ENCODE peak calls at places on chromosomes 16 and 17, in six cellular contexts. G is iPS DF 6.9; J is upper lobe of right lung; I is CD8-positive, alpha-beta T cell; T is WERI-Rb-1; W is pancreas. S is an unnamed sample.

GRCh38 chr17:65453204-65453931 is 108.1 kb downstream of the AXIN2 start:
- DNase-seq in G (no peak), J (no peak), I (no peak), T (no peak), W (no peak), S (no peak)

GRCh38 chr16:4416200-4417032 is at the start of gene CORO7:
- DNase-seq in G (no peak), J (peak; percentile 99), I (peak; percentile 99), T (peak; percentile 97), W (peak; percentile 98), S (peak; percentile 97)

GRCh38 chr17:39618252-39618913 is 8.4 kb upstream of the PPP1R1B start:
- DNase-seq in G (no peak), J (no peak), I (no peak), T (no peak), W (no peak), S (no peak)

GRCh38 chr16:52597772-52598483 is 51.0 kb upstream of the TOX3 start:
- DNase-seq in G (no peak), J (no peak), I (no peak), T (no peak), W (no peak), S (no peak)

GRCh38 chr16:88804552-88805339 is 1.2 kb downstream of the CDT1 start:
- DNase-seq in G (no peak), J (peak; percentile 68), I (no peak), T (peak; percentile 50), W (no peak), S (no peak)

GRCh38 chr17:36527851-36528250 is 6.8 kb downstream of the MYO19 start:
- DNase-seq in G (no peak), J (peak; percentile 32), I (no peak), T (no peak), W (no peak), S (no peak)

GRCh38 chr16:50964491-50964890 is 186.6 kb downstream of the SALL1 start:
- DNase-seq in G (no peak), J (no peak), I (no peak), T (no peak), W (no peak), S (no peak)

GRCh38 chr16:88539261-88539651 is 30.9 kb upstream of the ZC3H18 start:
- DNase-seq in G (no peak), J (no peak), I (no peak), T (no peak), W (peak; percentile 49), S (peak; percentile 73)

GRCh38 chr17:39800540-39800939 is 62.8 kb downstream of the GRB7 start:
- DNase-seq in G (no peak), J (no peak), I (peak; percentile 55), T (no peak), W (no peak), S (no peak)

GRCh38 chr17:1606352-1606985 is 22.2 kb downstream of the SLC43A2 start:
- DNase-seq in G (no peak), J (no peak), I (no peak), T (no peak), W (no peak), S (no peak)

GRCh38 chr16:87570938-87571867 is 31.1 kb upstream of the JPH3 start:
- DNase-seq in G (no peak), J (peak; percentile 77), I (no peak), T (peak; percentile 72), W (peak; percentile 63), S (peak; percentile 73)

GRCh38 chr17:8739104-8739503 is 5.5 kb downstream of the CCDC42 start:
- DNase-seq in G (peak; percentile 63), J (no peak), I (no peak), T (no peak), W (no peak), S (no peak)

GRCh38 chr17:75249564-75249963 is 11.8 kb downstream of the GGA3 start:
- DNase-seq in G (no peak), J (no peak), I (no peak), T (no peak), W (no peak), S (no peak)
- H3K27ac ChIP-seq in G (no peak overlapping the region), J (no peak overlapping the region), I (peak overlapping the region; percentile 0), T (no peak overlapping the region), W (no peak overlapping the region), S (no peak overlapping the region)

GRCh38 chr17:46115687-46116086 is 77.5 kb downstream of the KANSL1 start:
- DNase-seq in G (no peak), J (no peak), I (no peak), T (no peak), W (no peak), S (no peak)
- H3K27ac ChIP-seq in G (no peak overlapping the region), J (no peak overlapping the region), I (no peak overlapping the region), T (no peak overlapping the region), W (no peak overlapping the region), S (no peak overlapping the region)

DNA sequence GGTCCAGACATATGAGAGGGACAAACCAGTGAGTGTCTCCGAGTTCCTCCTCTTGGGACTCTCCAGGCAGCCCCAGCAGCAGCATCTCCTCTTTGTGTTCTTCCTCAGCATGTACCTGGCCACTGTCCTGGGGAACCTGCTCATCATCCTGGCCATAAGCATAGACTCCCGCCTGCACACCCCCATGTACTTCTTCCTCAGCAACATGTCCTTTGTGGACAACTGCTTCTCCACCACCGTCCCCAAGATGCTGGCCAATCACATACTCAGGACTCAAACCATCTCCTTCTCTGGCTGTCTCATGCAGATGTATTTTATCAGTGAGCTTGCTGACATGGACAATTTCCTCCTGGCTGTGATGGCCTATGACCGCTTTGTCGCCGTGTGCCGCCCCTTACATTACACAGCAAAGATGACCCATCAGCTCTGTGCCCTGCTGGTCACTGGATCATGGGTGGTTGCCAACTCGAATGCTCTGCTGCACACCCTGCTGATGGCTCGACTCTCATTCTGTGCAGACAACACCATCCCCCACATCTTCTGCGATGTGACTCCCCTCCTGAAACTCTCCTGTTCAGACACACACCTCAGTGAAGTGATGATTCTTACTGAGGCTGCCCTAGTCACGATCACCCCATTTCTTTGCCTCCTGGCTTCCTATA is 19.2 kb downstream of the ZNF200 start:
- DNase-seq in G (no peak), J (no peak), I (peak; percentile 12), T (no peak), W (no peak), S (no peak)
- H3K27ac ChIP-seq in G (no peak overlapping the region), J (no peak overlapping the region), I (peak overlapping the region; percentile 83), T (no peak overlapping the region), W (no peak overlapping the region), S (peak overlapping the region; percentile 65)

DNA sequence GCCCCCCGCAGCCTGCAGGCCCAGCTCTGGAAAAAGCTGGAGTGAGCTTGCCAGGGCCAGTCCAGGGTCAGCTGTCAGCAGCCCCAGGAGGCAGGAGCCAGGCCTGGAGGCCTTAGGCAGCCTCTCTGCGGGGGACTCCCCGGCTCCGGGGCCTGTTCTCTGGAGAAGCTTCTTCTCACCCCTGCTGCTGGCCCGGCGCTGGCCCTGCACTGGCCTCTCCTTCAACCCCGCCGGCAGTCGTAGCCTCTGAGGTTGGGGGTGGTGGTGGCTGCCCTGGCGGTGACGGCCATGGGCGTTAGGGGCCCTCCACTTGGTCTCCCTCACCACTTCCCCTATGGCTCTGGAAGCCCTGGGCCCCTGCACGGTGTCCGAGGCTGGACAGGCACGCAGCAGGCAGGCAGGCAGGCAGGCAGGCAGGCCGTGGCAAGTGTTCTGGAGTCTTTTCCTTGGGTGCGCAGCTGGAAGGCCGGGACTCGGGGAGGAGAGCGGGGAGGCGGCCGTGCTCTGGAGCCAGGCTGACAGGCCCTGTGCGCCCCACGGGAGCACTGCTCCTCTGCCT is 2.1 kb downstream of the FOXF1 start:
- DNase-seq in G (no peak), J (peak; percentile 63), I (no peak), T (no peak), W (no peak), S (no peak)
- H3K27ac ChIP-seq in G (no peak overlapping the region), J (peak overlapping the region; percentile 86), I (no peak overlapping the region), T (no peak overlapping the region), W (no peak overlapping the region), S (peak overlapping the region; percentile 96)

GRCh38 chr16:85566502-85567100 is 46.5 kb upstream of the GSE1 start:
- DNase-seq in G (no peak), J (no peak), I (no peak), T (peak; percentile 47), W (no peak), S (peak; percentile 42)

GRCh38 chr16:85565340-85565739 is 47.8 kb upstream of the GSE1 start:
- DNase-seq in G (no peak), J (no peak), I (no peak), T (no peak), W (no peak), S (no peak)

GRCh38 chr16:85564277-85565051 is 48.7 kb upstream of the GSE1 start:
- DNase-seq in G (no peak), J (peak; percentile 79), I (no peak), T (no peak), W (no peak), S (peak; percentile 87)

GRCh38 chr16:85567101-85567866 is 45.8 kb upstream of the GSE1 start:
- DNase-seq in G (no peak), J (no peak), I (no peak), T (no peak), W (no peak), S (peak; percentile 82)

DNA sequence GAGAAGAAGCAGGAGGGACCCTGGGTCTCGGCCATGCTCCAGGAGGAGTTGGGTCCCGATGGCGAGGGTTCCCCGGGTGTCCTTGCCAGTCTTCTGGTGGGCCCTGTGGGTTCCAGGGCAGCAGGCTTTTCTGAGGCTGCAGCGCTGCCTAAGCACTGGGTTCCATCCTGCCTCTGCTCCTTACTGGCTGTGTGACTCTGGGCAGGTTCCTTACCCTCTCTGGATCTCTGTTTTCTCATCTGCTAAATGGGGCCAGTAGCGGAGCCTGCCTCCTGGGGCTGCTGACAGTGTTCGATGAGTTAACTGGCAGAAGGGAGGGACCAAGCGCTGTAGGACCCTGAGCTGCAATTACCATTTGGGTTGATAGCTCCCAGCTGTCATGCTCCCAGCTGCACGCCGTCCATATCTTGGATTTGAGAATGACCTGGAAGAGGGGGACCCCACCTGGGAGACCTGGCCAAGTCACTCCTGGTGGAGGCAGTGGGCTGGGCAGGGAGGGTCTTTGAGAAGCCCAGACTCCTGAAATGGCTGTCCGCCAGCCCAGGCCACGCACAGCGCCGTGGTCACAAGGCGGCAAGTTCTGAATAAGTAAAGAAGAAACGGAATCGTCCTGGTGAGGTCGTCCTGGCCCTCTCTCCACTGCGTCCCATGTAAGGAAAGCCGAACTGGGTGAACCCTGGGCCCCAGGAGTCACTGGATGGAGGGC is 47.2 kb upstream of the GSE1 start:
- DNase-seq in G (no peak), J (no peak), I (no peak), T (no peak), W (no peak), S (peak; percentile 62)
- H3K27ac ChIP-seq in G (no peak overlapping the region), J (no peak overlapping the region), I (no peak overlapping the region), T (peak overlapping the region; percentile 62), W (no peak overlapping the region), S (no peak overlapping the region)

GRCh38 chr17:41792835-41793748 is 6.6 kb upstream of the JUP start:
- DNase-seq in G (no peak), J (peak; percentile 80), I (no peak), T (no peak), W (peak; percentile 75), S (peak; percentile 72)
- H3K27ac ChIP-seq in G (no peak overlapping the region), J (peak overlapping the region; percentile 55), I (no peak overlapping the region), T (no peak overlapping the region), W (peak overlapping the region; percentile 79), S (peak overlapping the region; percentile 68)

GRCh38 chr17:78422267-78422605 is 43.8 kb downstream of the PGS1 start:
- DNase-seq in G (no peak), J (no peak), I (no peak), T (no peak), W (no peak), S (no peak)

GRCh38 chr17:78425429-78425828 is 47.0 kb downstream of the PGS1 start:
- DNase-seq in G (no peak), J (peak; percentile 82), I (no peak), T (no peak), W (no peak), S (no peak)

GRCh38 chr17:78422872-78423588 is 44.6 kb downstream of the PGS1 start:
- DNase-seq in G (no peak), J (no peak), I (no peak), T (no peak), W (no peak), S (no peak)

GRCh38 chr17:78426293-78426879 is 47.9 kb downstream of the PGS1 start:
- DNase-seq in G (no peak), J (no peak), I (no peak), T (no peak), W (no peak), S (no peak)

GRCh38 chr17:78423961-78424747 is 45.7 kb downstream of the PGS1 start:
- DNase-seq in G (no peak), J (no peak), I (no peak), T (no peak), W (no peak), S (no peak)
- H3K27ac ChIP-seq in G (no peak overlapping the region), J (peak overlapping the region; percentile 11), I (no peak overlapping the region), T (no peak overlapping the region), W (no peak overlapping the region), S (no peak overlapping the region)